ENCODE peak calls at places on chromosomes 7 and 10, in five cellular contexts. E is transverse colon; C is activated CD8-positive, alpha-beta memory T cell treated with anti-CD3 and anti-CD28 coated beads, Interleukin-2, amount 50 U/mL, for 48 hours; J is left cardiac atrium; F is T-helper 2 cell. I is an unnamed sample.

GRCh38 chr7:115032986-115033385 is 111.1 kb downstream of the MDFIC start:
- DNase-seq in E (no peak), C (no peak), J (no peak), F (no peak), I (no peak)

GRCh38 chr7:127768241-127768640 is 116.2 kb downstream of the SND1 start:
- DNase-seq in E (no peak), C (no peak), J (no peak), F (no peak), I (no peak)

GRCh38 chr10:73863039-73863817 is 11.1 kb downstream of the CAMK2G start:
- DNase-seq in E (no peak), C (no peak), J (no peak), F (no peak), I (no peak)

GRCh38 chr10:86162696-86163400 is 203.7 kb downstream of the GRID1 start:
- DNase-seq in E (no peak), C (no peak), J (no peak), F (no peak), I (no peak)

GRCh38 chr10:49228677-49229076 is 40.5 kb upstream of the TMEM273 start:
- DNase-seq in E (no peak), C (no peak), J (no peak), F (no peak), I (no peak)

GRCh38 chr10:89392974-89393373 is 551 bp downstream of the IFIT1 start:
- DNase-seq in E (peak), C (no peak), J (no peak), F (no peak), I (no peak)

GRCh38 chr7:251446-252175 is 38.4 kb upstream of the FOXL3 start:
- DNase-seq in E (no peak), C (no peak), J (no peak), F (no peak), I (no peak)

GRCh38 chr10:123974406-123974805 is 82.8 kb upstream of the CPXM2 start:
- DNase-seq in E (no peak), C (no peak), J (no peak), F (no peak), I (no peak)

GRCh38 chr10:119503821-119504220 is 38.7 kb downstream of the RGS10 start:
- DNase-seq in E (no peak), C (no peak), J (no peak), F (no peak), I (no peak)

GRCh38 chr10:92880233-92880861 is 32.0 kb downstream of the EXOC6 start:
- DNase-seq in E (no peak), C (no peak), J (no peak), F (no peak), I (no peak)

GRCh38 chr7:75567948-75568595 is 76.0 kb downstream of the SPDYE5 start:
- DNase-seq in E (no peak), C (no peak), J (no peak), F (no peak), I (no peak)

GRCh38 chr7:117872565-117873055 is 631 bp downstream of the CTTNBP2 start:
- DNase-seq in E (peak), C (no peak), J (peak), F (no peak), I (no peak)

GRCh38 chr10:6218692-6219493 is 16.2 kb downstream of the PFKFB3 start:
- DNase-seq in E (no peak), C (no peak), J (no peak), F (no peak), I (no peak)

GRCh38 chr10:11210211-11210922 is 192.7 kb downstream of the CELF2 start:
- DNase-seq in E (no peak), C (no peak), J (no peak), F (no peak), I (no peak)

GRCh38 chr10:116147162-116147906 is 125.7 kb downstream of the GFRA1 start:
- DNase-seq in E (no peak), C (no peak), J (no peak), F (no peak), I (no peak)

GRCh38 chr10:22315455-22316285 is 518 bp upstream of the COMMD3 start:
- DNase-seq in E (no peak), C (no peak), J (no peak), F (no peak), I (no peak)

GRCh38 chr7:5526190-5527037 is 102.8 kb upstream of the TNRC18 start:
- DNase-seq in E (peak), C (peak), J (peak), F (peak), I (no peak)

GRCh38 chr10:67306588-67307205 is 380.9 kb downstream of the LRRTM3 start:
- DNase-seq in E (no peak), C (no peak), J (no peak), F (no peak), I (no peak)

GRCh38 chr7:124251616-124252015 is 218.7 kb upstream of the TMEM229A start:
- DNase-seq in E (no peak), C (no peak), J (no peak), F (no peak), I (no peak)

GRCh38 chr7:75892634-75893272 is 13.9 kb downstream of the RHBDD2 start:
- DNase-seq in E (peak), C (no peak), J (peak), F (no peak), I (no peak)

GRCh38 chr7:44961844-44962482 is 16.9 kb downstream of the MYO1G start:
- DNase-seq in E (no peak), C (peak), J (no peak), F (no peak), I (no peak)

GRCh38 chr7:142461437-142461836 is 203.6 kb upstream of the PRSS58 start:
- DNase-seq in E (no peak), C (no peak), J (no peak), F (no peak), I (no peak)

GRCh38 chr10:6840766-6841165 is 260.7 kb upstream of the PRKCQ start:
- DNase-seq in E (no peak), C (no peak), J (no peak), F (no peak), I (no peak)

GRCh38 chr7:107232568-107233090 is 63.8 kb downstream of the HBP1 start:
- DNase-seq in E (no peak), C (no peak), J (no peak), F (no peak), I (no peak)

GRCh38 chr7:156014808-156015207 is 202.5 kb upstream of the SHH start:
- DNase-seq in E (no peak), C (no peak), J (no peak), F (no peak), I (no peak)

GRCh38 chr10:75191821-75192568 is 18.6 kb upstream of the VDAC2 start:
- DNase-seq in E (peak), C (no peak), J (peak), F (no peak), I (no peak)

GRCh38 chr10:44864042-44864436 is 47.1 kb upstream of the TMEM72 start:
- DNase-seq in E (peak), C (no peak), J (peak), F (no peak), I (no peak)

GRCh38 chr7:34748244-34749039 is 90.4 kb downstream of the NPSR1 start:
- DNase-seq in E (peak), C (no peak), J (peak), F (no peak), I (no peak)

GRCh38 chr7:151782598-151783448 is 94.1 kb downstream of the PRKAG2 start:
- DNase-seq in E (peak), C (peak), J (peak), F (peak), I (peak)

GRCh38 chr10:122280977-122281376 is 9.9 kb downstream of the BTBD16 start:
- DNase-seq in E (no peak), C (no peak), J (no peak), F (no peak), I (no peak)

GRCh38 chr7:116305485-116306408 is 95.4 kb downstream of the TES start:
- DNase-seq in E (no peak), C (no peak), J (no peak), F (no peak), I (no peak)

GRCh38 chr7:107179326-107180163 is 10.7 kb downstream of the HBP1 start:
- DNase-seq in E (no peak), C (no peak), J (no peak), F (no peak), I (no peak)

GRCh38 chr10:60654813-60655464 is 123.3 kb upstream of the CDK1 start:
- DNase-seq in E (no peak), C (no peak), J (no peak), F (no peak), I (no peak)

I was measured in esophagus squamous epithelium.